ENCODE peak calls at places on chromosomes 2 and 18, in ten cellular contexts. Y is stimulated activated naive CD8-positive, alpha-beta T cell treated with anti-CD3 and anti-CD28 coated beads, Interleukin-15, amount 100 ng/mL, for 72 hours; A is activated T-cell treated with anti-CD3 and anti-CD28 coated beads, Interleukin-2, amount 50 U/mL, for 4 hours; G is HCT116; Q is pancreas; T is activated CD8-positive, alpha-beta T cell treated with anti-CD3 and anti-CD28 coated beads, Interleukin-2, amount 10 ng/mL, durations not matched to agents 7 days and 5 days; X is mucosa of descending colon; O is right cardiac atrium; N is naive B cell; U is IMR-90. D is an unnamed sample.

GRCh38 chr2:10022886-10023662 is 20.3 kb upstream of the KLF11 start:
- ATAC-seq in Y (no peak), A (no peak), G (peak), Q (peak), T (no peak), X (no peak), O (no peak), N (no peak), U (no peak), D (no peak)

GRCh38 chr2:236682651-236683422 is 113.2 kb downstream of the ACKR3 start:
- ATAC-seq in Y (no peak), A (no peak), G (no peak), Q (peak), T (no peak), X (no peak), O (peak), N (no peak), U (no peak), D (peak)

GRCh38 chr2:9243357-9243756 is 36.7 kb downstream of the ASAP2 start:
- ATAC-seq in Y (no peak), A (no peak), G (no peak), Q (no peak), T (no peak), X (no peak), O (no peak), N (no peak), U (no peak), D (no peak)

GRCh38 chr2:88125924-88126771 is 1.7 kb downstream of the FABP1 start:
- ATAC-seq in Y (no peak), A (no peak), G (no peak), Q (no peak), T (no peak), X (no peak), O (no peak), N (no peak), U (no peak), D (no peak)

GRCh38 chr2:232229917-232230310 is 148.6 kb upstream of the ALPP start:
- ATAC-seq in Y (no peak), A (no peak), G (no peak), Q (no peak), T (no peak), X (no peak), O (no peak), N (no peak), U (no peak), D (no peak)

GRCh38 chr2:11072550-11072949 is 82.7 kb upstream of the SLC66A3 start:
- ATAC-seq in Y (no peak), A (no peak), G (no peak), Q (no peak), T (no peak), X (no peak), O (no peak), N (no peak), U (no peak), D (no peak)

GRCh38 chr18:58525928-58526424 is 102.9 kb downstream of the ALPK2 start:
- ATAC-seq in Y (peak), A (no peak), G (no peak), Q (peak), T (no peak), X (peak), O (no peak), N (peak), U (no peak), D (peak)

GRCh38 chr2:43842866-43843226 is 4.1 kb downstream of the ABCG8 start:
- ATAC-seq in Y (no peak), A (no peak), G (no peak), Q (no peak), T (no peak), X (no peak), O (no peak), N (no peak), U (no peak), D (no peak)

GRCh38 chr2:37713258-37713700 is 41.8 kb upstream of the CDC42EP3 start:
- ATAC-seq in Y (peak), A (peak), G (no peak), Q (no peak), T (peak), X (no peak), O (no peak), N (no peak), U (peak), D (no peak)

GRCh38 chr2:203758841-203759691 is 52.6 kb downstream of the CD28 start:
- ATAC-seq in Y (no peak), A (no peak), G (peak), Q (no peak), T (no peak), X (peak), O (peak), N (no peak), U (peak), D (peak)

GRCh38 chr2:172335731-172336130 is 91.7 kb upstream of the ITGA6 start:
- ATAC-seq in Y (no peak), A (no peak), G (no peak), Q (peak), T (no peak), X (peak), O (peak), N (no peak), U (no peak), D (peak)

GRCh38 chr2:15316370-15316814 is 244.7 kb downstream of the NBAS start:
- ATAC-seq in Y (peak), A (peak), G (no peak), Q (no peak), T (no peak), X (no peak), O (no peak), N (no peak), U (no peak), D (no peak)

GRCh38 chr2:20576598-20577115 is 74.2 kb downstream of the HS1BP3 start:
- ATAC-seq in Y (peak), A (peak), G (no peak), Q (no peak), T (peak), X (peak), O (no peak), N (peak), U (no peak), D (no peak)

GRCh38 chr2:28454016-28454930 is 41.6 kb upstream of the PLB1 start:
- ATAC-seq in Y (no peak), A (no peak), G (no peak), Q (no peak), T (no peak), X (no peak), O (no peak), N (no peak), U (no peak), D (peak)

GRCh38 chr2:237540823-237541222 is 25.6 kb upstream of the PRLH start:
- ATAC-seq in Y (no peak), A (no peak), G (peak), Q (peak), T (no peak), X (peak), O (peak), N (no peak), U (peak), D (peak)

GRCh38 chr2:68368657-68369339 is 3.7 kb downstream of the PLEK start:
- ATAC-seq in Y (no peak), A (no peak), G (no peak), Q (no peak), T (no peak), X (peak), O (no peak), N (no peak), U (peak), D (peak)

GRCh38 chr2:27884546-27884945 is 5.6 kb downstream of the RBKS start:
- ATAC-seq in Y (no peak), A (no peak), G (no peak), Q (no peak), T (no peak), X (peak), O (no peak), N (no peak), U (no peak), D (no peak)

GRCh38 chr2:178194600-178195389 is 483 bp downstream of the OSBPL6 start:
- ATAC-seq in Y (peak), A (peak), G (peak), Q (peak), T (no peak), X (peak), O (peak), N (no peak), U (peak), D (peak)